ENCODE peak calls at places on chromosomes 6 and 20, in four cellular contexts. I is K562, V is HepG2, E is GM12878. P is an unnamed sample.

GRCh38 chr6:8102122-8102958 is at the start of gene EEF1E1:
- DNase-seq in I (peak), V (peak), E (peak), P (peak)

GRCh38 chr6:3741477-3741871 is 10.0 kb downstream of the PXDC1 start:
- DNase-seq in V (no peak), I (no peak), E (no peak), P (no peak)

GRCh38 chr20:10501377-10501776 is 66.3 kb downstream of the SLX4IP start:
- DNase-seq in I (peak), E (no peak), V (no peak), P (no peak)

GRCh38 chr6:142409794-142410193 is 108.0 kb downstream of the ADGRG6 start:
- DNase-seq in E (no peak), V (no peak), I (no peak), P (no peak)

GRCh38 chr20:38073307-38074010 is 39.9 kb downstream of the RPRD1B start:
- DNase-seq in E (no peak), I (peak), V (peak), P (peak)

GRCh38 chr6:130677312-130677711 is 149.9 kb upstream of the SMLR1 start:
- DNase-seq in E (no peak), V (no peak), I (no peak), P (no peak)

GRCh38 chr6:128731249-128732165 is 151.4 kb upstream of the LAMA2 start:
- DNase-seq in E (no peak), I (no peak), V (peak), P (peak)

GRCh38 chr6:69279805-69280204 is 517.0 kb downstream of the LMBRD1 start:
- DNase-seq in I (no peak), V (no peak), E (no peak), P (no peak)

GRCh38 chr6:75480425-75480824 is 13.2 kb downstream of the FILIP1 start:
- DNase-seq in E (no peak), V (no peak), I (no peak), P (no peak)

GRCh38 chr20:408843-409696 is 971 bp downstream of the RBCK1 start:
- DNase-seq in E (no peak), I (peak), V (no peak), P (no peak)

GRCh38 chr20:2687514-2687913 is 5.1 kb upstream of the EBF4 start:
- DNase-seq in E (no peak), I (no peak), V (no peak), P (no peak)

GRCh38 chr6:157236040-157236725 is 87.1 kb downstream of the TMEM242 start:
- DNase-seq in V (no peak), I (no peak), E (no peak), P (no peak)

GRCh38 chr6:52539607-52540006 is 37.3 kb downstream of the TRAM2 start:
- DNase-seq in E (no peak), V (no peak), I (peak), P (no peak)

GRCh38 chr6:45504947-45505346 is 127.2 kb upstream of the SUPT3H start:
- DNase-seq in V (no peak), E (no peak), I (peak), P (peak)

GRCh38 chr20:38173237-38174156 is 8.4 kb upstream of the TGM2 start:
- DNase-seq in E (no peak), V (peak), I (peak), P (no peak)

GRCh38 chr6:10309826-10310405 is 105.0 kb downstream of the TFAP2A start:
- DNase-seq in E (no peak), V (no peak), I (no peak), P (no peak)

GRCh38 chr6:36703982-36704381 is 6.4 kb downstream of the RAB44 start:
- DNase-seq in I (no peak), E (no peak), V (no peak), P (no peak)

GRCh38 chr20:59141818-59142581 is 21.6 kb upstream of the ZNF831 start:
- DNase-seq in E (no peak), V (no peak), I (peak), P (peak)

GRCh38 chr20:47503685-47504084 is 2.0 kb downstream of the NCOA3 start:
- DNase-seq in V (no peak), I (no peak), E (no peak), P (no peak)
- TF ChIP-seq FOXM1 in V (no peak), I (no peak), E (no peak), P (no peak)

DNA sequence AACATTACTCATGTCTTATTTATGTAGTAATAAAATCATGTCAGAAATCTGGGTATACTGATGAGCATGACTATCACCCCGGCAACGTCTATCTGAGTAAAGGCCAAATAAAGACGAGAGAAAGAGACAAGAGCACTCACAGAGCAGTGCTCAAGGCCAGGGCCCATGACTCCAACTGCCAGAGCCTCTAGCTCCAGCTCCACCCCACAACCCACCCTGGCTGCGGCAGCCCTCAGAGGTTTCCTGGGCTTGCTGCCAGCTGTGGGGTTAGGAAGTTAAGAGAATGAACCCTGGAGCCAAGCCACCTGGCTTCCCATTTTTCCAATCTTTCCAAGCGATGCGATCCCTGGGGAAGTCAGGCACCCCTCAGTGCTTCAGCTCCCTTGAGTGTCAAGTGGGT is 92.0 kb upstream of the PAX1 start:
- DNase-seq in E (no peak), V (peak), I (no peak), P (no peak)
- TF ChIP-seq FOXK2 in E (no peak), V (no peak), I (no peak), P (no peak)

GRCh38 chr6:161035981-161036263 is 44.4 kb downstream of the MAP3K4 start:
- DNase-seq in V (no peak), I (no peak), E (no peak), P (no peak)

GRCh38 chr6:161041274-161041673 is 49.7 kb downstream of the MAP3K4 start:
- DNase-seq in V (no peak), E (no peak), I (no peak), P (no peak)

GRCh38 chr6:161037873-161038228 is 46.3 kb downstream of the MAP3K4 start:
- DNase-seq in E (no peak), I (no peak), V (no peak), P (no peak)

GRCh38 chr6:161035182-161035980 is 43.8 kb downstream of the MAP3K4 start:
- DNase-seq in I (no peak), E (peak), V (no peak), P (no peak)

DNA sequence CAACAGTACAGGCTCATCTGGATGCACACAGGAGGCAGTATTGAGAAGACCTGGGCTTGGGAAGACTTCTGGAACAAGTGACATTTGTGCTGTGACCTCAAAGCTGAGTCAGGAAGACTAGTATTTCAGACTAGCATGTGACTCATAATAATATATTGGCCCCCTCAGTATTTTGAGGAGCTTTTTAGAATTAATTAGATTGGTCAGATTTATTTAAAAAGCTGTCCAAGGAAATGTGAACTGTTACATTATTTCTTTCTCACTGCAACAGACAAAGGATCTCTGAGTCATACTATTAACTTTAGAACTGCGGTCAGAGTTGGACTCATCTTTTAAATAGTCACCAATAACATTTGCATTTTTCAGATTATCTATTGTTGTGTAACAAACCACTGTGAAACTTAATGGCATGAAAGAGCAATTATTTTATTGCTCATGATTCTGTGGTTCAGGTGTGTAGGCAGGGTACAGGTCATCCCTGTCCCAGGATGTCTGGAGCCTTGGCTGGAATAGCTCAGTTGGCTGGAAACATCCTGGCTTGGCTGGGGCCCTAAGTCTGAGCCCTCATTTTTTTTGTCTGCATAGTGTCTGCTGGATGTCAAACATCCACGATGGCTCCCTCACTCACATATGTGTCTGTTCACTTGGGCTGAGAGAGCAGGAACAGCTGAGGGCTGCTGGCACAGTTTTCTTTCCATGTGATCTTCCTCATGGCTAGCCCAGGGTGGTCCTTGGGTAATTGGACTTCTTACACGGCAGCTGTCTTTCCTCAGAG is 46.8 kb downstream of the MAP3K4 start:
- DNase-seq in I (no peak), V (no peak), E (peak), P (no peak)
- TF ChIP-seq FOXM1 in I (no peak), V (no peak), E (peak), P (no peak)

GRCh38 chr6:33586108-33586640 is 6.1 kb upstream of the BAK1 start:
- DNase-seq in I (no peak), E (no peak), V (no peak), P (no peak)

GRCh38 chr6:33587529-33588215 is 7.6 kb upstream of the BAK1 start:
- DNase-seq in V (no peak), E (no peak), I (no peak), P (no peak)

GRCh38 chr6:33584700-33585402 is 4.8 kb upstream of the BAK1 start:
- DNase-seq in E (no peak), I (no peak), V (no peak), P (no peak)

GRCh38 chr6:33583591-33584155 is 3.6 kb upstream of the BAK1 start:
- DNase-seq in E (no peak), I (peak), V (peak), P (peak)

DNA sequence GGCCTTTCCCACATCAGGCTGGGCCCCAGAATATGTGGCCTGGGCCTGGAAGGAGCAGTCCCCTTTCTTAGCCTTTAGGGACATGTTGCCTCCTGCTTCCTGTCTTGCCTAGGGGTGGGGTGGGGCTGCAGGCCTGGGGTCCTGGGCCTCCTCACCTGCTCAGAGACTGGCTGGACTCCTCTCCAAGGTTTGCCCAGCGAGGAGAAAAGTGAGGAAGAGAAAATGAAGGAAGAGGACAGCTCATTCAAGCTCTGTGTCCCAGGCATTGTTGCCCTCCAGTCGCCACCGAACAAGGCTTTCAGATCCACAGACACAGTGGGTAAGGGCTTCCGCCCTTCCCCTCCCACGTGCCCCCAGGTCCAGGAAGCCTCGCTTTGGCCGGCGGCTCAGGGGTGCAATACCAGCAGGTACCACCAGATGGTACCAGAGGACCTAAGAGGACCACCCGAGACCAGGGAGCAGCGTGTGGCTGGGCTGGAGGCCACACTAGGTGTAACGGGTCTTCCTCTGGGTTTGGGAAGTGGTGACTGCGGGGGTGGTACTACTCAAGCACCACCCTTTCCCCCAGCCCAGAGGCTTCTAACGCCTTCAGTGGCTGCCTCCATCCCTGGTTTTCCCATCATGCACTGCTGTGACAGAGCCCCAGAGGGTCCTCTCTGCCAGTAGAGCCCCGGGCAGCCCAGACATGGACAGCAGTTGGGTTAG is 5.5 kb upstream of the BAK1 start:
- DNase-seq in V (peak), I (peak), E (peak), P (peak)
- TF ChIP-seq FOXK2 in V (no peak), I (no peak), E (no peak), P (no peak)

GRCh38 chr6:169171010-169171409 is 82.6 kb downstream of the THBS2 start:
- DNase-seq in E (no peak), I (no peak), V (no peak), P (no peak)

GRCh38 chr6:169170583-169170955 is 83.1 kb downstream of the THBS2 start:
- DNase-seq in E (no peak), V (no peak), I (no peak), P (no peak)

GRCh38 chr6:169172946-169173345 is 80.7 kb downstream of the THBS2 start:
- DNase-seq in I (no peak), V (no peak), E (no peak), P (no peak)

GRCh38 chr6:169172435-169172834 is 81.2 kb downstream of the THBS2 start:
- DNase-seq in I (no peak), V (no peak), E (no peak), P (no peak)

DNA sequence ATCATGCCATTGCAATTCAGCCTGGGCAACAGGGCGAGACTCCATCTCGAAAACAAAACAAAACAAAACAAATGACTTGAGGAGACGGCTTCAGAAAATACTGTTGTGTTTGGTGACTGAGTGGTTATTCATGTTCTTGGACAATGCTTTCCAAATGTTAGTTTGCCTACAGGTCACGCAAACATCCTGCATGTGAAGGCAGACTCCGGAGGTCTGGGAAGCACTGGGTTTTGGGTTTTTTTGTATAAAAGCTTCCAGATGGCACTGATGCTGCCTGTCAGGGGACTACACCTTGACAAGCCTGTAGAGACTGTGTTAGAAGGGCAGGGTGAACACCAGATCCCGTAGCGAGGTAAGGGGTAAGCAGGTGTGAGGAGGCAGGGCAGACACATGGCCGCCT is 81.7 kb downstream of the THBS2 start:
- DNase-seq in E (no peak), I (no peak), V (no peak), P (no peak)
- TF ChIP-seq FOXM1 in E (no peak), I (no peak), V (no peak), P (no peak)

GRCh38 chr6:22471746-22472145 is 97.6 kb upstream of the HDGFL1 start:
- DNase-seq in I (no peak), E (no peak), V (no peak), P (no peak)
- TF ChIP-seq FOXK2 in I (no peak), E (no peak), V (no peak), P (no peak)

GRCh38 chr20:49821381-49821780 is 8.8 kb downstream of the SLC9A8 start:
- DNase-seq in E (no peak), V (no peak), I (no peak), P (no peak)

GRCh38 chr20:49821850-49822249 is 9.2 kb downstream of the SLC9A8 start:
- DNase-seq in E (no peak), V (no peak), I (no peak), P (no peak)

GRCh38 chr20:49825521-49826033 is 12.9 kb downstream of the SLC9A8 start:
- DNase-seq in V (peak), E (no peak), I (no peak), P (no peak)

GRCh38 chr20:49824206-49824605 is 11.6 kb downstream of the SLC9A8 start:
- DNase-seq in I (no peak), E (no peak), V (no peak), P (no peak)

GRCh38 chr20:49823152-49823847 is 10.7 kb downstream of the SLC9A8 start:
- DNase-seq in E (peak), V (no peak), I (no peak), P (no peak)
- TF ChIP-seq FOXM1 in E (no peak), V (no peak), I (no peak), P (no peak)

GRCh38 chr6:28335564-28336283 is at the start of gene ZSCAN31:
- DNase-seq in E (peak), I (peak), V (peak), P (peak)

GRCh38 chr6:28335040-28335563 is 846 bp downstream of the ZSCAN31 start:
- DNase-seq in E (no peak), I (peak), V (no peak), P (no peak)

GRCh38 chr6:28334272-28335039 is 1.5 kb downstream of the ZSCAN31 start:
- DNase-seq in I (peak), V (no peak), E (no peak), P (no peak)

GRCh38 chr6:28333047-28333446 is 2.9 kb downstream of the ZSCAN31 start:
- DNase-seq in E (no peak), V (no peak), I (peak), P (no peak)

DNA sequence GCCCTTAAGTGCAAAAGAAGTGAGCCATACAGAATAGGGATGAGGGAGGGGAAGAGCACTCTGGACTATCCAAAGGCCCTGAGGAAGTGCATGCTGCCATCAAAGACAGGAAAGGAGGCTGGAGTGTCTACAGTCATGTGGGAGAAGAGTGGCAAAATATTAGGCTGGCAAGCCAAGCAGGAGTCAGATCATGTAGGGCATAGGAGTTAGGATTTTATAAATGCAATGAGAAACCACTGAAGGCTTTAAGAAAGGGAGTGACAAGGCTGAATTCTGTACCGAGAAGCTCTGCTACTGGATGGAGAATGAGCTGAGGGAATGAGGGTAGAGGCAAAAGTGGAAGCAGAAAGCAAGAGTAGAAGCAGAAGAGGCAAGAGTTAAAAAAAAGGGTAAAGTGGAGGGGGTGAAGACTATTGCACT is 2.3 kb downstream of the ZSCAN31 start:
- DNase-seq in I (peak), E (no peak), V (no peak), P (no peak)
- TF ChIP-seq FOXK2 in I (no peak), E (no peak), V (no peak), P (no peak)

GRCh38 chr20:25256226-25256859 is 8.5 kb downstream of the PYGB start:
- DNase-seq in I (no peak), V (no peak), E (no peak), P (no peak)

GRCh38 chr20:25253606-25254275 is 5.9 kb downstream of the PYGB start:
- DNase-seq in V (no peak), I (no peak), E (no peak), P (no peak)

GRCh38 chr20:25254571-25254970 is 6.7 kb downstream of the PYGB start:
- DNase-seq in I (no peak), E (no peak), V (no peak), P (no peak)

GRCh38 chr20:25257130-25257529 is 9.2 kb downstream of the PYGB start:
- DNase-seq in E (no peak), I (no peak), V (no peak), P (no peak)

GRCh38 chr20:25254986-25255680 is 7.2 kb downstream of the PYGB start:
- DNase-seq in E (no peak), V (no peak), I (no peak), P (no peak)
- TF ChIP-seq FOXM1 in E (no peak), V (no peak), I (no peak), P (no peak)

GRCh38 chr6:150142657-150143501 is at the start of gene PPP1R14C:
- DNase-seq in V (no peak), E (no peak), I (peak), P (peak)
- TF ChIP-seq FOXK2 in V (no peak), E (no peak), I (no peak), P (no peak)

P was measured in HEK293T.